ENCODE peak calls at places on chromosome 3, in six cellular contexts. One of them, this sample, is unnamed.
A peak's percentile ranks its signal among the peaks of the same experiment; 100 is the strongest.

GRCh38 chr3:194485876-194486539 is 794 bp downstream of the ATP13A3 start:
- DNase-seq in amniotic stem cell: no peak
- DNase-seq in dorsolateral prefrontal cortex: no peak
- DNase-seq in NCI-H345: no peak
- DNase-seq in vagina: no peak
- DNase-seq in activated CD4-positive, alpha-beta T cell treated with anti-CD3 and anti-CD28 coated beads for 36 hours: peak; percentile 64
- DNase-seq in this sample: peak; percentile 44

GRCh38 chr3:129609591-129610169 is 3.2 kb upstream of the PLXND1 start:
- DNase-seq in amniotic stem cell: no peak
- DNase-seq in dorsolateral prefrontal cortex: no peak
- DNase-seq in NCI-H345: no peak
- DNase-seq in vagina: no peak
- DNase-seq in activated CD4-positive, alpha-beta T cell treated with anti-CD3 and anti-CD28 coated beads for 36 hours: no peak
- DNase-seq in this sample: no peak

GRCh38 chr3:111773484-111773883 is 85.6 kb upstream of the PHLDB2 start:
- DNase-seq in amniotic stem cell: no peak
- DNase-seq in dorsolateral prefrontal cortex: no peak
- DNase-seq in NCI-H345: no peak
- DNase-seq in vagina: no peak
- DNase-seq in activated CD4-positive, alpha-beta T cell treated with anti-CD3 and anti-CD28 coated beads for 36 hours: no peak
- DNase-seq in this sample: no peak

GRCh38 chr3:23308986-23309625 is 106.0 kb downstream of the UBE2E2 start:
- DNase-seq in amniotic stem cell: no peak
- DNase-seq in dorsolateral prefrontal cortex: no peak
- DNase-seq in NCI-H345: no peak
- DNase-seq in vagina: no peak
- DNase-seq in activated CD4-positive, alpha-beta T cell treated with anti-CD3 and anti-CD28 coated beads for 36 hours: no peak
- DNase-seq in this sample: no peak

GRCh38 chr3:188507244-188507720 is 353.3 kb downstream of the LPP start:
- DNase-seq in amniotic stem cell: peak; percentile 84
- DNase-seq in dorsolateral prefrontal cortex: peak; percentile 31
- DNase-seq in NCI-H345: no peak
- DNase-seq in vagina: no peak
- DNase-seq in activated CD4-positive, alpha-beta T cell treated with anti-CD3 and anti-CD28 coated beads for 36 hours: no peak
- DNase-seq in this sample: no peak

GRCh38 chr3:141465221-141465620 is 21.6 kb upstream of the RASA2 start:
- DNase-seq in amniotic stem cell: no peak
- DNase-seq in dorsolateral prefrontal cortex: no peak
- DNase-seq in NCI-H345: no peak
- DNase-seq in vagina: no peak
- DNase-seq in activated CD4-positive, alpha-beta T cell treated with anti-CD3 and anti-CD28 coated beads for 36 hours: no peak
- DNase-seq in this sample: no peak

GRCh38 chr3:55579499-55579898 is 92.4 kb upstream of the WNT5A start:
- DNase-seq in amniotic stem cell: no peak
- DNase-seq in dorsolateral prefrontal cortex: no peak
- DNase-seq in NCI-H345: no peak
- DNase-seq in vagina: no peak
- DNase-seq in activated CD4-positive, alpha-beta T cell treated with anti-CD3 and anti-CD28 coated beads for 36 hours: no peak
- DNase-seq in this sample: no peak

GRCh38 chr3:85355572-85355971 is 396.8 kb downstream of the CADM2 start:
- DNase-seq in amniotic stem cell: no peak
- DNase-seq in dorsolateral prefrontal cortex: no peak
- DNase-seq in NCI-H345: no peak
- DNase-seq in vagina: no peak
- DNase-seq in activated CD4-positive, alpha-beta T cell treated with anti-CD3 and anti-CD28 coated beads for 36 hours: no peak
- DNase-seq in this sample: no peak

GRCh38 chr3:97579365-97579764 is 185.2 kb upstream of the ARL6 start:
- DNase-seq in amniotic stem cell: no peak
- DNase-seq in dorsolateral prefrontal cortex: no peak
- DNase-seq in NCI-H345: peak; percentile 81
- DNase-seq in vagina: no peak
- DNase-seq in activated CD4-positive, alpha-beta T cell treated with anti-CD3 and anti-CD28 coated beads for 36 hours: no peak
- DNase-seq in this sample: no peak

GRCh38 chr3:149378420-149379388 is 1.3 kb upstream of the TM4SF1 start:
- DNase-seq in amniotic stem cell: no peak
- DNase-seq in dorsolateral prefrontal cortex: no peak
- DNase-seq in NCI-H345: no peak
- DNase-seq in vagina: no peak
- DNase-seq in activated CD4-positive, alpha-beta T cell treated with anti-CD3 and anti-CD28 coated beads for 36 hours: no peak
- DNase-seq in this sample: no peak

GRCh38 chr3:17025594-17026139 is 140.9 kb downstream of the PLCL2 start:
- DNase-seq in amniotic stem cell: no peak
- DNase-seq in dorsolateral prefrontal cortex: no peak
- DNase-seq in NCI-H345: no peak
- DNase-seq in vagina: no peak
- DNase-seq in activated CD4-positive, alpha-beta T cell treated with anti-CD3 and anti-CD28 coated beads for 36 hours: peak; percentile 77
- DNase-seq in this sample: no peak

GRCh38 chr3:149197669-149198068 is 24.0 kb downstream of the CP start:
- DNase-seq in amniotic stem cell: no peak
- DNase-seq in dorsolateral prefrontal cortex: no peak
- DNase-seq in NCI-H345: no peak
- DNase-seq in vagina: no peak
- DNase-seq in activated CD4-positive, alpha-beta T cell treated with anti-CD3 and anti-CD28 coated beads for 36 hours: no peak
- DNase-seq in this sample: no peak

GRCh38 chr3:41158947-41159346 is 40.4 kb upstream of the CTNNB1 start:
- DNase-seq in amniotic stem cell: no peak
- DNase-seq in dorsolateral prefrontal cortex: no peak
- DNase-seq in NCI-H345: no peak
- DNase-seq in vagina: no peak
- DNase-seq in activated CD4-positive, alpha-beta T cell treated with anti-CD3 and anti-CD28 coated beads for 36 hours: peak; percentile 30
- DNase-seq in this sample: no peak

GRCh38 chr3:72331076-72331475 is 517.2 kb downstream of the SHQ1 start:
- DNase-seq in amniotic stem cell: no peak
- DNase-seq in dorsolateral prefrontal cortex: no peak
- DNase-seq in NCI-H345: peak; percentile 11
- DNase-seq in vagina: no peak
- DNase-seq in activated CD4-positive, alpha-beta T cell treated with anti-CD3 and anti-CD28 coated beads for 36 hours: no peak
- DNase-seq in this sample: no peak